ENCODE peak calls at places on chromosomes 11 and 22, in ten cellular contexts. Q, Z, V, J, N, O, C, R, A and D are unnamed samples.

GRCh38 chr11:45041556-45041955 is 90.9 kb upstream of the TP53I11 start:
- DNase-seq in Q (no peak), Z (no peak), V (no peak), J (no peak), N (no peak), O (no peak), C (no peak), R (no peak), A (no peak), D (no peak)

GRCh38 chr22:46202897-46203589 is 47.0 kb downstream of the CDPF1 start:
- DNase-seq in Q (no peak), Z (no peak), V (no peak), J (no peak), N (no peak), O (peak; percentile 43), C (no peak), R (no peak), A (no peak), D (no peak)

GRCh38 chr11:3165152-3165705 is at the start of gene OSBPL5:
- DNase-seq in Q (peak; percentile 76), Z (peak; percentile 67), V (peak; percentile 75), J (peak; percentile 22), N (peak; percentile 59), O (peak; percentile 82), C (peak; percentile 79), R (peak; percentile 89), A (peak; percentile 80), D (peak; percentile 85)

GRCh38 chr11:7522106-7522505 is 8.3 kb downstream of the PPFIBP2 start:
- DNase-seq in Q (no peak), Z (no peak), V (no peak), J (no peak), N (no peak), O (no peak), C (no peak), R (no peak), A (no peak), D (no peak)

GRCh38 chr11:35163209-35163608 is 24.2 kb downstream of the CD44 start:
- DNase-seq in Q (no peak), Z (no peak), V (no peak), J (peak; percentile 48), N (no peak), O (no peak), C (no peak), R (no peak), A (no peak), D (no peak)

GRCh38 chr11:34214961-34215805 is 109.8 kb downstream of the NAT10 start:
- DNase-seq in Q (peak; percentile 81), Z (peak; percentile 42), V (no peak), J (peak; percentile 64), N (peak; percentile 78), O (no peak), C (no peak), R (no peak), A (no peak), D (no peak)

GRCh38 chr11:133833899-133834296 is 11.4 kb downstream of the SPATA19 start:
- DNase-seq in Q (no peak), Z (no peak), V (no peak), J (no peak), N (no peak), O (no peak), C (no peak), R (no peak), A (no peak), D (no peak)

GRCh38 chr11:71237853-71238252 is 14.5 kb downstream of the SHANK2 start:
- DNase-seq in Q (no peak), Z (no peak), V (peak; percentile 3), J (no peak), N (no peak), O (no peak), C (no peak), R (no peak), A (no peak), D (no peak)

GRCh38 chr11:18618341-18619025 is 15.7 kb downstream of the SPTY2D1 start:
- DNase-seq in Q (no peak), Z (no peak), V (no peak), J (no peak), N (peak; percentile 73), O (no peak), C (no peak), R (no peak), A (no peak), D (no peak)

GRCh38 chr22:47259049-47259448 is 496.6 kb downstream of the TBC1D22A start:
- DNase-seq in Q (no peak), Z (no peak), V (no peak), J (no peak), N (no peak), O (no peak), C (no peak), R (no peak), A (no peak), D (no peak)

GRCh38 chr22:47266329-47266728 is 503.9 kb downstream of the TBC1D22A start:
- DNase-seq in Q (no peak), Z (no peak), V (no peak), J (no peak), N (no peak), O (no peak), C (no peak), R (no peak), A (no peak), D (no peak)

GRCh38 chr22:47259990-47260389 is 497.5 kb downstream of the TBC1D22A start:
- DNase-seq in Q (no peak), Z (no peak), V (no peak), J (peak; percentile 51), N (no peak), O (no peak), C (no peak), R (no peak), A (no peak), D (no peak)

GRCh38 chr22:47257566-47257965 is 495.1 kb downstream of the TBC1D22A start:
- DNase-seq in Q (no peak), Z (no peak), V (no peak), J (no peak), N (no peak), O (no peak), C (no peak), R (no peak), A (no peak), D (no peak)

GRCh38 chr22:47260551-47260950 is 498.1 kb downstream of the TBC1D22A start:
- DNase-seq in Q (no peak), Z (no peak), V (no peak), J (no peak), N (no peak), O (no peak), C (no peak), R (no peak), A (no peak), D (no peak)
- H3K4me1 ChIP-seq in Q (no peaks in the 10 kb centered on the region), Z (no peaks in the 10 kb centered on the region), V (no peaks in the 10 kb centered on the region), J (no peaks in the 10 kb centered on the region), N (no peaks in the 10 kb centered on the region), O (no peaks in the 10 kb centered on the region), C (no peaks in the 10 kb centered on the region), R (no peaks in the 10 kb centered on the region), A (no peaks in the 10 kb centered on the region), D (no peaks in the 10 kb centered on the region)

DNA sequence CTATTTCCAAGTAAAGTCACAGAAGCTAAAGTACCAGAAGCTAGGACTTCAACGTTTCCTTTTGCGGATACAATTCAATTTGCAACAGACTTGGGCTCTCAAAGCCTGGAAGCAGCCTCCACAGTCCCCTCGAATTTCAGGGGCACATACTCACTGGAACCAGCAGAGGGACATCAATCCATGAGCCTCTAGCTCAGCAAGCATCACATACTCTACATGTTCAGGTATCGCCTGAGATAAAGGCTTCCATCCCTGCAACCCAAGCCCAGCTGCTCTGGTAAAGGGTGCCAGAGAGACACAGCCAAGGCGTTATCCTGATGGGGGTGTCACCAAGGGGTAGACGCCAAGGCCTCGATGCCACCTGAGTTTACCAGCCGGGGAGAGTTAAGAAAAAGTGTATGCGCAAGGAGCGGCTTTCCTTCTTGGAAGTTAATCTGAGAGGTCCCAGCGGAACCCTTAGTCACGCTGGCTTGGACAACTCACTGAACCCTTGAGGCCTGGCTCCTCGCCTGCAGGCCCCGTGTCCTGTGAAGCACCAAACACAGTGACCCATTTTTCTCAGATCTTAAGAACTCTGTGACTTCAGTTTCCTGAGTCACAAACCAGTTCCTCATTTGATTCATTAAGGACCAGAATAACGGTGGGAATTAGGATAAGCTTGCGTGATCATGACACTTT is 13.0 kb downstream of the LTO1 start:
- DNase-seq in Q (no peak), Z (peak; percentile 4), V (no peak), J (no peak), N (no peak), O (no peak), C (no peak), R (no peak), A (no peak), D (no peak)
- TF ChIP-seq CTCF in Q (no peak), Z (no peak), V (no peak), J (no peak), N (no peak), O (no peak), C (no peak), R (peak; percentile 34), A (no peak), D (peak; percentile 8)

DNA sequence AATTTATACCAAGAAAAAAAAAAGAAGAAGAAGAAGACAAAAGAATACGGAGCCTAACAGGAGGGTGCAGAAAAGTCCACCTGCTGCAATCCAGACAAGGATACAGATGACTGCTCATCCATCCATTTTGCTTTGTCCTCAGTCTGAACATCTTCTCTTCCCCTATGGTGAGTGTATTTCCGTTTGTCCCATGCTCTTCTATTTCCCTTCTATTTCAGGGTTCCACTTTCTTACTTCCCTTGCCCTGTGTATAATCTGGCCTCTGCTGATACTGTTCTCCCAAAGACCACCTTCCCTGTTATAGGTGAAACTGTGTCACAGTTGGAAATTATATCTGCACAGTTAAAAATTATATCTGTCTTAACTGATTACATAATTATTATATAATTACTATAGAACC is 48.7 kb upstream of the USP47 start:
- DNase-seq in Q (no peak), Z (no peak), V (no peak), J (no peak), N (no peak), O (no peak), C (no peak), R (no peak), A (no peak), D (no peak)
- TF ChIP-seq POLR2A in Q (no peak), Z (no peak), V (no peak), J (no peak), N (no peak), O (no peak), C (no peak), R (no peak), A (no peak), D (no peak)

GRCh38 chr22:38316340-38317236 is 645 bp downstream of the CSNK1E start:
- DNase-seq in Q (peak; percentile 70), Z (peak; percentile 65), V (peak; percentile 67), J (peak; percentile 38), N (peak; percentile 51), O (peak; percentile 68), C (peak; percentile 66), R (peak; percentile 79), A (peak; percentile 82), D (peak; percentile 76)

GRCh38 chr22:38317237-38317994 is at the start of gene CSNK1E:
- DNase-seq in Q (peak; percentile 85), Z (peak; percentile 85), V (peak; percentile 83), J (peak; percentile 44), N (peak; percentile 33), O (peak; percentile 86), C (peak; percentile 86), R (peak; percentile 86), A (peak; percentile 87), D (peak; percentile 88)

GRCh38 chr22:38314992-38315800 is 2.0 kb downstream of the CSNK1E start:
- DNase-seq in Q (no peak), Z (no peak), V (no peak), J (no peak), N (peak; percentile 35), O (peak; percentile 41), C (peak; percentile 36), R (no peak), A (no peak), D (no peak)

GRCh38 chr22:38314140-38314991 is 2.9 kb downstream of the CSNK1E start:
- DNase-seq in Q (no peak), Z (no peak), V (no peak), J (no peak), N (peak; percentile 75), O (peak; percentile 44), C (no peak), R (no peak), A (no peak), D (no peak)

GRCh38 chr22:38315801-38316339 is 1.4 kb downstream of the CSNK1E start:
- DNase-seq in Q (no peak), Z (no peak), V (no peak), J (no peak), N (no peak), O (no peak), C (no peak), R (no peak), A (no peak), D (no peak)
- H3K4me1 ChIP-seq in Q (peaks cover 32% of the 10 kb centered on the region), Z (no peaks in the 10 kb centered on the region), V (peaks cover 47% of the 10 kb centered on the region), J (peaks cover 55% of the 10 kb centered on the region), N (peaks cover 39% of the 10 kb centered on the region), O (peaks cover 57% of the 10 kb centered on the region), C (peaks cover 64% of the 10 kb centered on the region), R (peaks cover 23% of the 10 kb centered on the region), A (peaks cover 15% of the 10 kb centered on the region), D (peaks cover 71% of the 10 kb centered on the region)